ENCODE peak calls at places on chromosomes 5 and 9, in four cellular contexts. V, S, D and L are unnamed samples.

GRCh38 chr9:129908846-129909245 is 73.6 kb downstream of the USP20 start:
- DNase-seq in V (no peak), S (no peak), D (no peak), L (no peak)

GRCh38 chr5:159061834-159062530 is 37.7 kb downstream of the EBF1 start:
- DNase-seq in V (no peak), S (no peak), D (no peak), L (no peak)

GRCh38 chr9:98944130-98945074 is 695 bp downstream of the COL15A1 start:
- DNase-seq in V (no peak), S (peak; percentile 37), D (no peak), L (no peak)

GRCh38 chr5:36392818-36393217 is 91.1 kb upstream of the RANBP3L start:
- DNase-seq in V (no peak), S (no peak), D (no peak), L (no peak)

GRCh38 chr5:8864053-8864452 is 681.8 kb downstream of the SEMA5A start:
- DNase-seq in V (no peak), S (no peak), D (no peak), L (no peak)

GRCh38 chr9:16092627-16093091 is 539.8 kb downstream of the CCDC171 start:
- DNase-seq in V (no peak), S (no peak), D (no peak), L (no peak)

GRCh38 chr9:101791938-101792337 is 53.5 kb upstream of the GRIN3A start:
- DNase-seq in V (peak; percentile 47), S (no peak), D (no peak), L (no peak)

GRCh38 chr5:171308453-171309275 is at the start of gene TLX3:
- DNase-seq in V (no peak), S (no peak), D (no peak), L (no peak)

GRCh38 chr9:19924090-19924489 is 135.3 kb upstream of the SLC24A2 start:
- DNase-seq in V (no peak), S (no peak), D (no peak), L (no peak)

GRCh38 chr5:81848368-81848767 is 97.5 kb upstream of the SSBP2 start:
- DNase-seq in V (no peak), S (no peak), D (no peak), L (no peak)

GRCh38 chr9:120862452-120862851 is 14.5 kb downstream of the PHF19 start:
- DNase-seq in V (no peak), S (no peak), D (no peak), L (no peak)

GRCh38 chr5:175444905-175445456 is 999 bp upstream of the DRD1 start:
- DNase-seq in V (no peak), S (no peak), D (no peak), L (no peak)

GRCh38 chr5:148186248-148187003 is 16.4 kb upstream of the SPINK6 start:
- DNase-seq in V (no peak), S (peak; percentile 75), D (no peak), L (no peak)

GRCh38 chr9:134642385-134643181 is 980 bp downstream of the COL5A1 start:
- DNase-seq in V (no peak), S (no peak), D (no peak), L (no peak)

GRCh38 chr9:106468431-106468830 is 394.5 kb upstream of the ZNF462 start:
- DNase-seq in V (no peak), S (no peak), D (peak; percentile 62), L (no peak)

GRCh38 chr9:31587176-31587575 is 797.3 kb upstream of the ACO1 start:
- DNase-seq in V (no peak), S (no peak), D (no peak), L (no peak)

GRCh38 chr5:10464173-10464572 is 22.5 kb downstream of the ROPN1L start:
- DNase-seq in V (no peak), S (no peak), D (no peak), L (no peak)

GRCh38 chr9:118578467-118578866 is 790.8 kb downstream of the BRINP1 start:
- DNase-seq in V (no peak), S (no peak), D (no peak), L (no peak)

GRCh38 chr9:96884443-96884842 is 30.1 kb upstream of the ZNF782 start:
- DNase-seq in V (peak; percentile 38), S (peak; percentile 13), D (no peak), L (no peak)

GRCh38 chr9:70590264-70590646 is 175.8 kb upstream of the KLF9 start:
- DNase-seq in V (no peak), S (no peak), D (no peak), L (no peak)

GRCh38 chr9:70589571-70590263 is 175.3 kb upstream of the KLF9 start:
- DNase-seq in V (no peak), S (no peak), D (no peak), L (no peak)

GRCh38 chr9:70587143-70587710 is 172.8 kb upstream of the KLF9 start:
- DNase-seq in V (no peak), S (no peak), D (no peak), L (no peak)

GRCh38 chr9:70588999-70589398 is 174.5 kb upstream of the KLF9 start:
- DNase-seq in V (no peak), S (no peak), D (no peak), L (no peak)

DNA sequence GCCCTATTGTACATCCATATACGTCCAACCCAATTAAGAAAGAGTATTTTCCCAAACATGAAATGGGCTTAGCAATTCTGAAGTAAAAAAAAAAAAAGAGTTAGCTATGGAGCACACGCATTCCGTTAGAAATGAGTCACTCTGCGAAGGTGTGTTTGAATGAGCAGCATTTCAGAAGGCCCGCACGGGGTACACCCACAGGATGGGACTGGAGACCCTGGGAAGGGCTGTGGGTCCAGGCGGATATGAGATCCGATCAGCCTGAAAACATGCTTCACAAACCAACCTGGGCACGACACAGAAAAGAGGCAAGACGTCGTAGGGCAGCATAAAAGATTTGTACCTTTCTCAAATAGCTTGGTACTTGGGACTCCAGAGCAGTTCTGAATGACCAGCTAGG is 173.9 kb upstream of the KLF9 start:
- DNase-seq in V (no peak), S (no peak), D (no peak), L (no peak)
- TF ChIP-seq POLR2AphosphoS5 in V (no peak), S (no peak), D (no peak), L (no peak)

GRCh38 chr9:77016526-77017504 is 2.6 kb upstream of the FOXB2 start:
- DNase-seq in V (no peak), S (no peak), D (no peak), L (no peak)
- TF ChIP-seq SPI1 in V (no peak), S (no peak), D (no peak), L (no peak)

GRCh38 chr9:93244510-93245436 is 60.8 kb downstream of the WNK2 start:
- DNase-seq in V (no peak), S (no peak), D (no peak), L (no peak)

GRCh38 chr9:93246526-93246925 is 62.6 kb downstream of the WNK2 start:
- DNase-seq in V (no peak), S (no peak), D (no peak), L (no peak)

GRCh38 chr9:93244101-93244500 is 60.2 kb downstream of the WNK2 start:
- DNase-seq in V (no peak), S (no peak), D (no peak), L (no peak)

GRCh38 chr9:93246111-93246510 is 62.2 kb downstream of the WNK2 start:
- DNase-seq in V (no peak), S (no peak), D (no peak), L (no peak)

GRCh38 chr9:93245437-93245970 is 61.6 kb downstream of the WNK2 start:
- DNase-seq in V (no peak), S (no peak), D (no peak), L (no peak)
- TF ChIP-seq POLR2AphosphoS5 in V (no peak), S (no peak), D (no peak), L (no peak)

GRCh38 chr5:179776413-179776938 is 17.3 kb upstream of the LTC4S start:
- DNase-seq in V (no peak), S (no peak), D (no peak), L (no peak)
- TF ChIP-seq SPI1 in V (no peak), S (peak; percentile 64), D (no peak), L (no peak)